ENCODE peak calls at places on chromosomes 11 and 22, in nine cellular contexts. N, B, D, J, C, R, M, O and Z are unnamed samples.

GRCh38 chr22:42711281-42711731 is 9.4 kb downstream of the A4GALT start:
- DNase-seq in C (no peak), O (peak), B (no peak), M (no peak), J (peak), R (no peak), N (no peak), D (no peak), Z (no peak)

GRCh38 chr22:19292262-19293230 is 1.0 kb upstream of the CLTCL1 start:
- DNase-seq in M (no peak), C (no peak), N (no peak), R (peak), J (no peak), D (no peak), B (no peak), O (peak), Z (no peak)

GRCh38 chr11:72543849-72544535 is 109.7 kb upstream of the CLPB start:
- DNase-seq in D (no peak), B (no peak), O (no peak), N (peak), R (no peak), C (no peak), J (no peak), M (no peak), Z (no peak)

GRCh38 chr11:17696741-17697140 is 22.6 kb upstream of the MYOD1 start:
- DNase-seq in N (no peak), C (no peak), O (no peak), R (no peak), B (no peak), M (no peak), J (no peak), D (no peak), Z (no peak)

GRCh38 chr11:77512092-77512491 is 38.2 kb upstream of the PAK1 start:
- DNase-seq in R (no peak), D (peak), B (no peak), M (no peak), N (no peak), J (no peak), C (no peak), O (no peak), Z (no peak)

GRCh38 chr11:118000067-118000849 is 14.1 kb downstream of the IL10RA start:
- DNase-seq in J (no peak), B (no peak), N (no peak), O (no peak), M (no peak), D (no peak), R (no peak), C (no peak), Z (no peak)

GRCh38 chr11:93484716-93485115 is 58.5 kb downstream of the SMCO4 start:
- DNase-seq in O (no peak), B (no peak), N (peak), J (peak), D (no peak), R (no peak), M (no peak), C (no peak), Z (no peak)

GRCh38 chr11:2298795-2299747 is 2.6 kb downstream of the C11orf21 start:
- DNase-seq in R (no peak), N (peak), B (peak), O (no peak), D (peak), J (no peak), M (peak), C (peak), Z (no peak)

GRCh38 chr22:27754247-27754887 is 47.2 kb downstream of the MN1 start:
- DNase-seq in B (no peak), C (no peak), J (peak), O (no peak), R (peak), M (no peak), N (no peak), D (no peak), Z (no peak)

GRCh38 chr11:128481135-128481534 is 106.2 kb downstream of the ETS1 start:
- DNase-seq in N (no peak), C (no peak), J (peak), D (no peak), M (no peak), R (no peak), B (no peak), O (no peak), Z (no peak)

GRCh38 chr11:75223954-75224643 is 16.5 kb upstream of the TPBGL start:
- DNase-seq in O (no peak), D (no peak), N (no peak), C (no peak), B (no peak), J (no peak), M (no peak), R (no peak), Z (no peak)

GRCh38 chr11:100930185-100930778 is 199.3 kb downstream of the PGR start:
- DNase-seq in J (peak), R (peak), D (no peak), M (no peak), C (no peak), B (peak), O (no peak), N (peak), Z (peak)

GRCh38 chr11:100929377-100929776 is 200.2 kb downstream of the PGR start:
- DNase-seq in J (peak), C (no peak), B (no peak), R (no peak), O (no peak), M (no peak), D (no peak), N (no peak), Z (no peak)

GRCh38 chr11:100928426-100928825 is 201.2 kb downstream of the PGR start:
- DNase-seq in D (no peak), N (no peak), B (no peak), M (no peak), R (no peak), O (no peak), J (no peak), C (no peak), Z (no peak)

GRCh38 chr11:100936781-100937180 is 192.8 kb downstream of the PGR start:
- DNase-seq in N (no peak), R (no peak), D (no peak), J (no peak), M (no peak), B (no peak), C (no peak), O (no peak), Z (no peak)

DNA sequence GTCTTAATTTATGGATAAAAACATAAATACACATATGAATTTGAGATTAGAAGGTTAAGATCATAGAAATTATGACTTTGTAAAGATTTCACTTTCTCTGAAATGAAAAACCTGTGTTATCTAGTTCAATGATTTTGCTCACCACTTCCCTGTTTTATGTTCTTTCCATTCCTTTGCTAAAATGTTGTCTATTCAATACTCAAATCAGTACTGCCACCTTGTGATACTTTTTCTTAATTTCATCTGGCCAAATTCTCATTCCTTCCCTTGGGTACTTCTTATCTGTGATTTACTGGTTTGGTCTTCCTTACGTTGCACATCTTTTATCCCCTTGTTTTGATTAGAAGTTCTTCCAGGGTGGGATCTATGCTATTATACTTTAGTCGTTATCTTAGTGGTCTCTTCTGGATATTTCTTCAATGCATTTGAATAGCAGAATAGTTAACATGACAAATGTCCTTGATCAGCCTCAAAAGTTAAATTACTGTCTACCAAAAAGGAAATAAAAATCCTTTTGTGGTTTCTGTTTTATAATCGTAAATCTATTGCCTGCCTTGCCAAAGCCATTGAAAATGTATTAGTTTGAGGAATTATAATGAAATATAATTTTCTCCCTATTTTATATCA is 197.0 kb downstream of the PGR start:
- DNase-seq in O (no peak), R (no peak), C (no peak), B (no peak), D (no peak), M (no peak), J (peak), N (peak), Z (no peak)
- TF ChIP-seq CTCF in O (peak), R (peak), C (peak), B (no peak), D (peak), M (no peak), J (peak), N (peak), Z (peak)

DNA sequence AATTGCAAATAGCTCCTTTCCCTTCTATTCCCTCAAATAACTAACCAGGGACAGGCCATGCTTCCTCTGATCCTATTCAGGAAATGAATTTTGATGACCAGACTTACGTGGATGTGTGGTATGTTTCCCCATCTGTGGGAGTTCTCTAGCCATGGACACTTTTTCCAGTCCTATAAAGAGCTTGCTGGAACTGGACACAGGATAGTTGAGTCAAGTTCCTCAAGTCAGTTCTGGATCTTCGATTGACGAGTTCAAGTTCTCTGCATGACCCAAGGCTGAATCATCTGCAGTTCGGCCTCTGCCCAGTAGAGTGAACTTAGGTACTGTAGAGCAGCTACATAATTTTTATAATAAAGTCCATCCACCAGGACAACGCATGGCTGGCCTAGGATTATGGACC is 52.7 kb upstream of the CCND1 start:
- DNase-seq in J (peak), D (no peak), R (peak), C (no peak), B (peak), O (no peak), M (no peak), N (no peak), Z (no peak)
- TF ChIP-seq CTCF in J (peak), D (no peak), R (peak), C (no peak), B (no peak), O (no peak), M (no peak), N (peak), Z (no peak)

GRCh38 chr11:64750361-64751054 is 6.6 kb upstream of the RASGRP2 start:
- DNase-seq in M (no peak), B (no peak), R (no peak), J (no peak), N (no peak), C (no peak), D (no peak), O (no peak), Z (no peak)
- TF ChIP-seq CTCF in M (no peak), B (no peak), R (peak), J (no peak), N (no peak), C (no peak), D (no peak), O (no peak), Z (no peak)

DNA sequence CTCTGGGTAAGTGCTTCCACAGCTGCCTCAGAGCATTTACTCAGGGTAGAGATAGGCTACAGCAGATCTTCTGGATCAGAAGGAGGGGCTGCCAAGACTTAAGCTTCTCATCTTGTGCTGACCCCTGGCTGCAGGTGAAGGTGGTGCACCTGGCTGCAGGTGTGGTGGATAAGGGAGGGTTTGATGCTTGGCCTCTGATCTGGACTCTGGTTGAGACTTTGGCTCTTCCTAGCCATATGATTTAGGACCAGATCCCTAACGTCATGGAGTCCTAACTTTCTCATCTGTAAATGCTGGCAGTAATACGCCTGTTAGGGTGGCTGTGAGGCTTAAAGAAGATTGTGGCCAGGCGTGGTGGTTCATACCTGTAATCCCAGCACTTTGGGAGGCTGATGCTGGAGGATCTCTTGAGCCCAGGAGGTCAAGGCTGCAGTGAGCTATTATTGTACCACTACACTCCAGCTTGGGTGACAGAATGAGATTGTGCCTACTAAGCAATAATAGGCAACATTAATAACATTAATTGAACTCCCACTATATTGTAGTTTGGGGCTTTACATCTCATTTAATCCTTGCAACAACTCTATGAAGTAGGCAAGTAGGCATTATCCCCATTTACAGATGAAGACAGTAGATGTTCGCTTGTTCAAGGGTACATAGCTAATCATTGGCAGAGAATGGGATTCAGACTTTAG is 10.7 kb downstream of the DTX4 start:
- DNase-seq in J (no peak), R (no peak), O (no peak), C (no peak), N (no peak), M (peak), B (peak), D (no peak), Z (no peak)
- TF ChIP-seq CTCF in J (peak), R (peak), O (no peak), C (peak), N (no peak), M (no peak), B (peak), D (no peak), Z (no peak)

DNA sequence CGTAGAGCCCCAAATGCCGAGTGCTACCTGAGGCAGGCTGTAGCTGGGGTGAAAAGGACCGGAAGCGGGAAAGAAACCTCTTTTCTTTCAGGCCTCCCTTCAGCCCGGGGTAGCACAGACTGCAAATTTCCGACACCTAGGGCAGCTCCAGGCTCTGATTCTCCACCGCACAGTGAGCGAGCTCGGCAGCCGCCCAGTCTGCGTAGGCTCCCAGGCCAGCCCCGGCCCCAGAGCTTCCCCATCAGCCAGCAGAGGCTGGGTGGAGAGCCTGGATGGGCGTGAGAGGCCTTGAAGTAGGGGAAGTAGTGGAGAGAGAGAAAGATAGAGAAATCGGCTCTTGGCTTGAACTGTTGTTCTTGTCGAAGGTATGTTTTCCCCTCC is 9.3 kb upstream of the PAX6 start:
- DNase-seq in J (no peak), O (no peak), R (no peak), D (no peak), M (no peak), B (no peak), C (no peak), N (peak), Z (no peak)
- TF ChIP-seq CTCF in J (no peak), O (no peak), R (no peak), D (no peak), M (no peak), B (no peak), C (no peak), N (no peak), Z (no peak)

GRCh38 chr11:70672991-70673670 is 274.8 kb downstream of the CTTN start:
- DNase-seq in R (no peak), J (no peak), M (no peak), C (no peak), O (no peak), N (no peak), D (no peak), B (no peak), Z (no peak)

GRCh38 chr11:70671611-70672010 is 273.3 kb downstream of the CTTN start:
- DNase-seq in N (no peak), B (no peak), D (no peak), C (no peak), R (no peak), J (no peak), M (no peak), O (no peak), Z (no peak)

GRCh38 chr11:70677232-70677916 is 279.0 kb downstream of the CTTN start:
- DNase-seq in J (no peak), N (no peak), O (no peak), D (no peak), C (no peak), R (no peak), B (no peak), M (no peak), Z (no peak)

GRCh38 chr11:70675697-70676374 is 277.5 kb downstream of the CTTN start:
- DNase-seq in B (no peak), D (no peak), R (no peak), J (no peak), N (no peak), M (no peak), O (no peak), C (peak), Z (no peak)

GRCh38 chr11:70674605-70675004 is 276.3 kb downstream of the CTTN start:
- DNase-seq in D (no peak), O (no peak), M (no peak), N (no peak), J (no peak), R (no peak), B (no peak), C (no peak), Z (no peak)
- TF ChIP-seq CTCF in D (no peak), O (no peak), M (no peak), N (no peak), J (no peak), R (no peak), B (no peak), C (no peak), Z (no peak)

GRCh38 chr11:78613053-78613813 is 38.6 kb upstream of the NARS2 start:
- DNase-seq in J (no peak), N (no peak), C (no peak), D (no peak), M (no peak), O (no peak), B (no peak), R (no peak), Z (no peak)

GRCh38 chr11:78620159-78620558 is 45.5 kb upstream of the NARS2 start:
- DNase-seq in J (no peak), R (no peak), B (no peak), N (no peak), D (no peak), O (no peak), M (no peak), C (no peak), Z (no peak)

DNA sequence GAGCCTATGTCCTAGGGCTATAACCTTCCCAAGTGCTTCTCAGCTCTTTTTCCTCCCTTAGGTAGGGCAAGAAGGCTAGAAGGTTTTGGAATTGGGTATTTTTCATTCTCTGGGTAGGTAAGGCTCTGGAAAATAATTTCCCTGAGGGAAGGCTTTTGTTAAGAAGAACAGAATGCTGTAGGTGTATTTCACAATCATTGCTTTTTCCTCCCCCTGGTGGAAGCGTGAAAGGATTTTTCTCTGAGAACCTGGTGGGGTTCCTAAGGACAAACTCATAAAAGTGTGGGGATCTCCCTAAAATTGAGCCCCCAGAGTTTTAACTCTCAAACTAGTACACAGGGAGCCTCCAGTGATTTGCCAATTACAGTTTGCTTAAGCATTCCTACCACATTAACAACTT is 41.1 kb upstream of the NARS2 start:
- DNase-seq in B (no peak), M (no peak), O (no peak), D (no peak), N (no peak), C (no peak), R (no peak), J (no peak), Z (no peak)
- TF ChIP-seq CTCF in B (no peak), M (no peak), O (no peak), D (no peak), N (no peak), C (no peak), R (peak), J (peak), Z (no peak)

DNA sequence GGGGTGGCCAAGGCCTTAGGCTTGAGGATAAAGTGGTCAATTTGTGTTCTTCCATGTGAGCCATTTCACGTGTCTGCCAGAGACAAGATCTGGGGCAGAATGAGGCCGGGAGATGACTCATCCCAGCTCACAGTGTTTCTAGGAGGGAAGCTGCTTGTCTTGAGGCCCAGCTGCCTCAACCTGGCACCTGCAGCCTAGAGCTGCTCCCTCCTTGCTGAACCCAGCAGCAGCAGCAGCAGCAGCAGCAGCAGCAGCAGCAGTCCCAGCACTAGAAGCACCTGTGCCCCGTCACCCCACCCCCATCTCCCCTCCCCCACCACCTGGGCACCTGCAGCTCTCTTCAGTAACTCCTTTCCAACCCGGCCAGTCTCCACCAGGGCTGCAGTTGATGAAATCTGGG is 143.3 kb downstream of the NXPE2 start:
- DNase-seq in N (no peak), B (no peak), C (no peak), R (no peak), J (no peak), D (no peak), M (no peak), O (peak), Z (no peak)
- TF ChIP-seq CTCF in N (no peak), B (no peak), C (no peak), R (no peak), J (no peak), D (no peak), M (no peak), O (no peak), Z (no peak)

GRCh38 chr11:126115820-126116319 is 53.2 kb upstream of the CDON start:
- DNase-seq in R (no peak), M (peak), J (peak), N (peak), C (peak), D (peak), B (peak), O (peak), Z (no peak)
- TF ChIP-seq CTCF in R (peak), M (no peak), J (peak), N (no peak), C (no peak), D (peak), B (no peak), O (no peak), Z (peak)